ENCODE peak calls at places on chromosomes 7 and 10, in six cellular contexts. One of them, this sample, is unnamed.

GRCh38 chr7:107387573-107388219 is 82.2 kb upstream of the GPR22 start:
- DNase-seq in lung: no peak
- DNase-seq in T-cell: no peak
- DNase-seq in occipital lobe: no peak
- DNase-seq in sigmoid colon: no peak
- DNase-seq in GM19239: no peak
- DNase-seq in this sample: no peak

GRCh38 chr10:62454696-62455451 is 80.7 kb downstream of the ZNF365 start:
- DNase-seq in lung: peak; percentile 31
- DNase-seq in T-cell: no peak
- DNase-seq in occipital lobe: no peak
- DNase-seq in sigmoid colon: peak; percentile 85
- DNase-seq in GM19239: no peak
- DNase-seq in this sample: no peak

GRCh38 chr7:25429731-25430130 is 201.4 kb upstream of the NPVF start:
- DNase-seq in lung: no peak
- DNase-seq in T-cell: no peak
- DNase-seq in occipital lobe: no peak
- DNase-seq in sigmoid colon: no peak
- DNase-seq in GM19239: no peak
- DNase-seq in this sample: no peak

GRCh38 chr10:12031404-12031803 is 11.2 kb downstream of the UPF2 start:
- DNase-seq in lung: no peak
- DNase-seq in T-cell: no peak
- DNase-seq in occipital lobe: no peak
- DNase-seq in sigmoid colon: no peak
- DNase-seq in GM19239: no peak
- DNase-seq in this sample: no peak

GRCh38 chr7:73715648-73716317 is 3.7 kb downstream of the STX1A start:
- DNase-seq in lung: no peak
- DNase-seq in T-cell: no peak
- DNase-seq in occipital lobe: no peak
- DNase-seq in sigmoid colon: no peak
- DNase-seq in GM19239: no peak
- DNase-seq in this sample: no peak

GRCh38 chr10:91798736-91799579 is 732 bp downstream of the TNKS2 start:
- DNase-seq in lung: peak; percentile 40
- DNase-seq in T-cell: peak; percentile 65
- DNase-seq in occipital lobe: no peak
- DNase-seq in sigmoid colon: peak; percentile 69
- DNase-seq in GM19239: peak; percentile 19
- DNase-seq in this sample: no peak

GRCh38 chr7:93374345-93374940 is 142.3 kb downstream of the VPS50 start:
- DNase-seq in lung: no peak
- DNase-seq in T-cell: no peak
- DNase-seq in occipital lobe: no peak
- DNase-seq in sigmoid colon: no peak
- DNase-seq in GM19239: no peak
- DNase-seq in this sample: no peak

GRCh38 chr10:11245510-11245909 is 227.8 kb downstream of the CELF2 start:
- DNase-seq in lung: no peak
- DNase-seq in T-cell: no peak
- DNase-seq in occipital lobe: no peak
- DNase-seq in sigmoid colon: no peak
- DNase-seq in GM19239: no peak
- DNase-seq in this sample: no peak

GRCh38 chr10:1696106-1696505 is 41.2 kb downstream of the ADARB2 start:
- DNase-seq in lung: no peak
- DNase-seq in T-cell: no peak
- DNase-seq in occipital lobe: no peak
- DNase-seq in sigmoid colon: no peak
- DNase-seq in GM19239: no peak
- DNase-seq in this sample: no peak

GRCh38 chr10:49350856-49351532 is 44.9 kb downstream of the DRGX start:
- DNase-seq in lung: no peak
- DNase-seq in T-cell: no peak
- DNase-seq in occipital lobe: no peak
- DNase-seq in sigmoid colon: no peak
- DNase-seq in GM19239: no peak
- DNase-seq in this sample: no peak

GRCh38 chr10:59536576-59537014 is 173.1 kb downstream of the SLC16A9 start:
- DNase-seq in lung: no peak
- DNase-seq in T-cell: no peak
- DNase-seq in occipital lobe: no peak
- DNase-seq in sigmoid colon: peak; percentile 70
- DNase-seq in GM19239: no peak
- DNase-seq in this sample: no peak

GRCh38 chr10:77350711-77351119 is 286.9 kb downstream of the KCNMA1 start:
- DNase-seq in lung: peak; percentile 32
- DNase-seq in T-cell: no peak
- DNase-seq in occipital lobe: peak; percentile 19
- DNase-seq in sigmoid colon: peak; percentile 76
- DNase-seq in GM19239: no peak
- DNase-seq in this sample: no peak

This sample was measured in CD8-positive, alpha-beta memory T cell.